ENCODE peak calls at places on chromosome 1, in six cellular contexts. Z, J, D, O, V and N are unnamed samples.

GRCh38 chr1:37723072-37723389 is 30.7 kb downstream of the CDCA8 start:
- DNase-seq in Z (no peak), J (no peak), D (no peak), O (no peak), V (no peak), N (no peak)

GRCh38 chr1:22450421-22451021 is 1.1 kb upstream of the ZBTB40 start:
- DNase-seq in Z (no peak), J (no peak), D (no peak), O (peak; percentile 46), V (no peak), N (no peak)

GRCh38 chr1:193355179-193355578 is 168.8 kb upstream of the B3GALT2 start:
- DNase-seq in Z (no peak), J (no peak), D (no peak), O (no peak), V (peak; percentile 17), N (no peak)

GRCh38 chr1:161216945-161217712 is 2.0 kb downstream of the FCER1G start:
- DNase-seq in Z (no peak), J (no peak), D (no peak), O (no peak), V (no peak), N (no peak)

GRCh38 chr1:66305927-66306326 is 228.0 kb upstream of the SGIP1 start:
- DNase-seq in Z (no peak), J (no peak), D (no peak), O (no peak), V (no peak), N (no peak)

GRCh38 chr1:182392045-182393028 is 747 bp upstream of the GLUL start:
- DNase-seq in Z (no peak), J (peak; percentile 49), D (no peak), O (no peak), V (no peak), N (peak; percentile 83)

GRCh38 chr1:1677718-1678580 is 14.6 kb downstream of the SLC35E2B start:
- DNase-seq in Z (no peak), J (peak; percentile 54), D (no peak), O (no peak), V (no peak), N (peak; percentile 29)

GRCh38 chr1:179440971-179441370 is 75.2 kb downstream of the AXDND1 start:
- DNase-seq in Z (no peak), J (peak; percentile 26), D (no peak), O (no peak), V (no peak), N (no peak)

GRCh38 chr1:172343246-172344099 is 77.0 kb upstream of the C1orf105 start:
- DNase-seq in Z (no peak), J (no peak), D (no peak), O (no peak), V (no peak), N (no peak)

GRCh38 chr1:225766967-225767413 is 10.6 kb upstream of the SRP9 start:
- DNase-seq in Z (peak; percentile 47), J (peak; percentile 33), D (peak; percentile 77), O (no peak), V (no peak), N (no peak)

GRCh38 chr1:107480548-107480947 is 339.7 kb downstream of the NTNG1 start:
- DNase-seq in Z (peak; percentile 30), J (peak; percentile 42), D (no peak), O (peak; percentile 14), V (no peak), N (no peak)

GRCh38 chr1:172276120-172276818 is 144.2 kb upstream of the C1orf105 start:
- DNase-seq in Z (no peak), J (no peak), D (no peak), O (no peak), V (no peak), N (no peak)

GRCh38 chr1:109687641-109688499 is at the start of gene GSTM1:
- DNase-seq in Z (no peak), J (peak; percentile 83), D (peak; percentile 84), O (no peak), V (no peak), N (no peak)

GRCh38 chr1:64296459-64296858 is 93.0 kb downstream of the UBE2U start:
- DNase-seq in Z (no peak), J (no peak), D (no peak), O (no peak), V (no peak), N (no peak)

GRCh38 chr1:67052741-67053534 is 1.0 kb downstream of the SLC35D1 start:
- DNase-seq in Z (peak; percentile 31), J (peak; percentile 33), D (peak; percentile 28), O (peak; percentile 40), V (peak; percentile 14), N (peak; percentile 65)

GRCh38 chr1:96544831-96545221 is 176.8 kb upstream of the PTBP2 start:
- DNase-seq in Z (no peak), J (no peak), D (no peak), O (no peak), V (no peak), N (no peak)

GRCh38 chr1:218242171-218242570 is 42.9 kb upstream of the RRP15 start:
- DNase-seq in Z (no peak), J (no peak), D (no peak), O (no peak), V (no peak), N (no peak)

GRCh38 chr1:155269381-155269780 is 3.9 kb downstream of the CLK2 start:
- DNase-seq in Z (no peak), J (no peak), D (no peak), O (no peak), V (no peak), N (no peak)

GRCh38 chr1:62084304-62084905 is 110.2 kb upstream of the L1TD1 start:
- DNase-seq in Z (peak; percentile 41), J (no peak), D (no peak), O (no peak), V (no peak), N (no peak)

GRCh38 chr1:55337801-55338447 is 122.8 kb upstream of the USP24 start:
- DNase-seq in Z (no peak), J (no peak), D (no peak), O (no peak), V (peak; percentile 7), N (no peak)

GRCh38 chr1:181554465-181554864 is 71.1 kb downstream of the CACNA1E start:
- DNase-seq in Z (peak; percentile 48), J (no peak), D (no peak), O (no peak), V (no peak), N (no peak)

GRCh38 chr1:174297351-174297750 is 138.0 kb downstream of the RABGAP1L start:
- DNase-seq in Z (no peak), J (no peak), D (no peak), O (no peak), V (no peak), N (no peak)
- TF ChIP-seq CTCF in Z (no peak), J (no peak), D (no peak), O (no peak), V (no peak), N (no peak)

GRCh38 chr1:168674252-168674651 is 54.8 kb downstream of the DPT start:
- DNase-seq in Z (peak; percentile 12), J (no peak), D (no peak), O (no peak), V (no peak), N (no peak)

GRCh38 chr1:168672278-168672677 is 56.7 kb downstream of the DPT start:
- DNase-seq in Z (no peak), J (no peak), D (no peak), O (no peak), V (no peak), N (no peak)

GRCh38 chr1:168676029-168676812 is 52.8 kb downstream of the DPT start:
- DNase-seq in Z (no peak), J (no peak), D (no peak), O (no peak), V (no peak), N (no peak)

GRCh38 chr1:168671782-168672181 is 57.2 kb downstream of the DPT start:
- DNase-seq in Z (no peak), J (no peak), D (no peak), O (no peak), V (no peak), N (no peak)

DNA sequence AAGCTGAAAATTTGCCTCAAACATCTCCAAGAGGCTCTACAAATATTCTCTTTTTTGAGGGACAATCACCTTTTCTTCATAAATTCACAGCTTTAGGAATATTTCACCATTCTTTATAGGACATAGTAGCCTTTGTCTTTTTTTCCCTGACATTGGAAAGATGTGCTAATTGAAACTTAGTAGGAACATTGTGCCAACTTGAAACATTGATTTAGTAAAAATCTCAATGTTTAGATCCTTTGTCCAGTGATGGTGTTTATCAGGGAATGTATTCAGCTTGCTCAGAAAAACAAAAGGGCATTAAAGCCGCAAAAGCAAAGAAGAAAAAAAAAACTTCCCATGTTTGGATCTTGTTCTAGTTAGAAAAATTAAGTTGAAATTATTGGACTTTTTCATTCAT is 52.1 kb downstream of the DPT start:
- DNase-seq in Z (no peak), J (no peak), D (no peak), O (no peak), V (no peak), N (no peak)
- H3K4me3 ChIP-seq in Z (no peak overlapping the region), J (no peak overlapping the region), D (no peak overlapping the region), O (no peak overlapping the region), V (no peak overlapping the region), N (no peak overlapping the region)

GRCh38 chr1:197519741-197520334 is 251.8 kb downstream of the CRB1 start:
- DNase-seq in Z (no peak), J (no peak), D (no peak), O (no peak), V (peak; percentile 4), N (no peak)
- TF ChIP-seq CTCF in Z (peak; percentile 30), J (no peak), D (no peak), O (no peak), V (peak; percentile 50), N (peak; percentile 39)

GRCh38 chr1:12593621-12594066 is 24.4 kb downstream of the DHRS3 start:
- DNase-seq in Z (no peak), J (peak; percentile 44), D (peak; percentile 74), O (no peak), V (no peak), N (no peak)

GRCh38 chr1:12597792-12598191 is 20.2 kb downstream of the DHRS3 start:
- DNase-seq in Z (peak; percentile 29), J (no peak), D (no peak), O (no peak), V (no peak), N (peak; percentile 77)

GRCh38 chr1:12594490-12594889 is 23.5 kb downstream of the DHRS3 start:
- DNase-seq in Z (no peak), J (no peak), D (no peak), O (no peak), V (no peak), N (no peak)

GRCh38 chr1:12595839-12596821 is 21.9 kb downstream of the DHRS3 start:
- DNase-seq in Z (peak; percentile 47), J (peak; percentile 87), D (peak; percentile 85), O (peak; percentile 62), V (peak; percentile 92), N (peak; percentile 94)

DNA sequence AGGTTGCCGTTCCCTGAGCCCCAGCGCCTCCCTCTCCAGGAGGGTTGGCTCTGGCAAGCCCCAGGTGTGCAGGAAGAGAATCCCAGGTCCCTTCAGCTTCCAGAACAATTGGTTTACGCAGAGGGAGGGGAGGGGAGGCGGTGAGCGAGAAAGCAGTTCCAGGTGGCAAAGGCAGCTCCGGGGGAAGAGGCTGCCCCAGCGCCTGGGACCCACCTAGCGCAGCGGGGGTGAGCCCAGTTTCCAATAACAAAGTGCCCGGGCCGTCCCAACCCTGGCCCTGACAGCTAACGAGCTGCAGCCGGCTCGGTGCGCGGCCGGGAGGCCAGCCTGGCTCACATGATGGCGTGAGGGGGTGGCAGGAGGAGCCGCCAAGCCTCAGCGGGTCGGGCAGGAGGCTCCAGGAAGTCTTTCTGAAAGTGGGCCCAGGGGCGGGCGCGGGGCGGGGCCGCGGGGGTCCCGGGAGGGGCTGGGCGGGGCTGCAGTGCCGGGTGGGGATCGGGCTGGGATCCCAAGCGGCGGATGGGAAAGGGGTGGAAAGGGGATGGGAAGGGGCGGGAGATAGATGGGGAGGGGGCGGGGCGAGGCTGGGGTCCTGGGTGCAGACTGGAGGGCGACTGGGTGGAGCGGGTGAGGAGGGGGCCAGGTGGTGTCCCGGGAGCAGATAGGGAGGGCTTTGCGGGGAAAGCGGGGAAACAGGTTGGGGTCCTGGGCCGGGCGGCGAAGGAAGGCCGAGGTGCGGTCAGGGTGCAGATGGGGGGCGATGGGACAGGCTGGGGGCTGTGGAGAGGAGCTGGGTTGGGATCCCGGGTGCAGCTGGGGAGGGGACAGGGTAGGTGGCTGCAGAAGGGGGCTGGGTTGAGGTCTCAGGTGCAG is 22.8 kb downstream of the DHRS3 start:
- DNase-seq in Z (no peak), J (peak; percentile 50), D (peak; percentile 69), O (peak; percentile 31), V (peak; percentile 69), N (peak; percentile 87)
- H3K4me3 ChIP-seq in Z (peak overlapping the region; percentile 53), J (peak overlapping the region; percentile 31), D (peak overlapping the region; percentile 21), O (no peak overlapping the region), V (peak overlapping the region; percentile 38), N (peak overlapping the region; percentile 43)